ENCODE peak calls at places on chromosomes 16 and 17, in five cellular contexts. B, O, C, Q and I are unnamed samples.

GRCh38 chr16:81889896-81890634 is 111.0 kb downstream of the PLCG2 start:
- DNase-seq in B (peak; percentile 70), O (peak; percentile 25), C (peak; percentile 64), Q (peak; percentile 70), I (peak; percentile 90)

GRCh38 chr16:53773150-53773846 is 69.3 kb downstream of the FTO start:
- DNase-seq in B (peak; percentile 52), O (no peak), C (no peak), Q (peak; percentile 81), I (no peak)

GRCh38 chr16:22678311-22678710 is 135.7 kb upstream of the HS3ST2 start:
- DNase-seq in B (no peak), O (no peak), C (no peak), Q (no peak), I (no peak)

GRCh38 chr16:30997000-30997886 is 12.2 kb downstream of the HSD3B7 start:
- DNase-seq in B (peak; percentile 97), O (peak; percentile 77), C (peak; percentile 43), Q (peak; percentile 79), I (peak; percentile 94)

GRCh38 chr16:48499822-48500440 is 110.0 kb downstream of the N4BP1 start:
- DNase-seq in B (peak; percentile 56), O (no peak), C (no peak), Q (no peak), I (no peak)

GRCh38 chr17:74360993-74361612 is 565 bp downstream of the BTBD17 start:
- DNase-seq in B (no peak), O (no peak), C (no peak), Q (no peak), I (no peak)

GRCh38 chr16:59684911-59685310 is 950.8 kb upstream of the GOT2 start:
- DNase-seq in B (no peak), O (no peak), C (no peak), Q (no peak), I (no peak)

GRCh38 chr16:71347146-71347545 is 11.4 kb upstream of the CALB2 start:
- DNase-seq in B (no peak), O (no peak), C (no peak), Q (no peak), I (no peak)

GRCh38 chr17:6894206-6894528 is 62.6 kb upstream of the TEKT1 start:
- DNase-seq in B (no peak), O (peak; percentile 34), C (no peak), Q (no peak), I (no peak)

GRCh38 chr17:32558997-32559650 is 72.3 kb downstream of the CDK5R1 start:
- DNase-seq in B (peak; percentile 32), O (no peak), C (no peak), Q (no peak), I (no peak)

DNA sequence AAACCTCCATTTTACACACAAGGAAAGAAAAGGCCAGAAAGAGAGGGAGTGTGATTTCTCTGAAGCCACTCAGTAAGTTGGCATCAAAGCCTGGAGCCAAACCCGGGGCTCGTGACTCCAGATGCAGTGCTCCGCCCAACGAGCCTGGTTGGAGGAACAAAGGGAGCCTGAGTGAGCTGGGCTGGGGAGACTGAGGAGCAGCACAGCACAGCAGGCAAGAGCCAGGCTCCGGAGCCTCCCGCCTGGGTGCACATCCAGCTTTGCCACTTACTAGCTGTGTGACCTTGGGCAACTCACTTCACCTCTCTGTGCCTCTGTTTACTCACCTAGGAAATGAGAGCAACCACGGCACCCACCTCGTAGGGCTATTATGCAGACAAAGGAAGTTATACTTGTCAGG is 5.6 kb downstream of the GSG1L start:
- DNase-seq in B (no peak), O (no peak), C (no peak), Q (no peak), I (no peak)
- TF ChIP-seq JUND in B (no peak), O (no peak), C (no peak), Q (no peak), I (no peak)

GRCh38 chr16:79434097-79434496 is 166.4 kb downstream of the MAF start:
- DNase-seq in B (no peak), O (no peak), C (no peak), Q (no peak), I (no peak)

GRCh38 chr16:79439866-79440265 is 160.7 kb downstream of the MAF start:
- DNase-seq in B (no peak), O (no peak), C (no peak), Q (no peak), I (no peak)

GRCh38 chr16:79436885-79437284 is 163.7 kb downstream of the MAF start:
- DNase-seq in B (no peak), O (no peak), C (no peak), Q (no peak), I (no peak)

GRCh38 chr16:79434771-79435170 is 165.8 kb downstream of the MAF start:
- DNase-seq in B (no peak), O (no peak), C (no peak), Q (no peak), I (no peak)

GRCh38 chr16:79437764-79438728 is 162.5 kb downstream of the MAF start:
- DNase-seq in B (peak; percentile 34), O (no peak), C (no peak), Q (no peak), I (no peak)
- TF ChIP-seq JUND in B (no peak), O (no peak), C (no peak), Q (no peak), I (no peak)

GRCh38 chr16:24364596-24364995 is 108.5 kb downstream of the CACNG3 start:
- DNase-seq in B (no peak), O (no peak), C (no peak), Q (no peak), I (no peak)
- TF ChIP-seq JUND in B (no peak), O (no peak), C (no peak), Q (no peak), I (no peak)

DNA sequence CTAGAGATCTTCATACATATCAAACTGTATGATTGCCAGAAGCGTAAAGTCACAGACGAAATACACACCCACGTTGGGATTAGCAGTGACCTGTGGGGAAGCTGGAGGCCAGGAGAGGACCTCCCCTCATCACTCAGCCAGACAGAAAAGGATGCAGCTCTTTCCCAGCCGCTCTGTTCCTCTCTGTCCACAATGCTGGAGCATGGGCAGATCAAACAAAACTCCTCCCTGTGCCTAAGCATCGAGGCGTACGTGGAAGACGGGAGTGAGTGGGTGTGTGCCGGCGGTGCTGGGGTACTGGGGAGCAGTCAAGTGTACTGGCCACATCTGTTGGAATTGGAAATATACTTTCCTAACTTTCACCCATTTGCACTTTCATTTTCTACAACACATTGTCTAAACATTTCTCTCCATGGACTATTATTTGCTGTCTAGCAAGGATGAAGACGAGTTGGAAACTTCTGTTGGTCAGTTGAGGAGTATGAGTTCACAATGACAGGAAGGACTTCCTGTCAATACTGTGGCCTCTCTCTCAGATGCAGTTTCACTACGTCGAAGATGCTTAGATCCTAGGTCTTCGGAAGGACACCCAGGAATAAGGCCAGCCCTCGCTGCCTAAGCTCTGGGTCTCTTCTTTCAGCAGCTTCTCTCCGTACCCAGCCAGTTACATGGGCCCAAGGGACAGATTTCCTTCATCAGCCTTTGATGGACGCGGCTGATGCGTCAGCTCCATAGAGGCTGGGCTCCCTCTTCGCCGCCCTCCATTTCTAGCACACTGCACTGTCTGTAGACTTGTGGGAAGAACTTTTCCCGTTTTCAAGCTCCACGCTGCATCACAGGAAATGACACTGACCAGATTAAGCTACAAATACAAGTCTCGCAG is 30.6 kb upstream of the ENDOV start:
- DNase-seq in B (no peak), O (no peak), C (no peak), Q (no peak), I (no peak)
- TF ChIP-seq JUND in B (no peak), O (no peak), C (no peak), Q (no peak), I (no peak)